ENCODE peak calls at places on chromosomes 4 and X, in four cellular contexts. F is astrocyte, K is cardiac muscle cell, I is PC-9. A is an unnamed sample. For H3K4me1, the result is how much of the 10 kb centered on the place peaks cover.

GRCh38 chr4:114281561-114281960 is 302.1 kb upstream of the ARSJ start:
- DNase-seq in K (peak), F (peak), I (no peak), A (no peak)

GRCh38 chrX:11770320-11770719 is 12.3 kb downstream of the MSL3 start:
- DNase-seq in F (peak), K (peak), I (peak), A (no peak)

GRCh38 chr4:112973897-112974296 is 75.6 kb upstream of the ANK2 start:
- DNase-seq in F (no peak), I (no peak), K (no peak), A (no peak)

GRCh38 chrX:19743386-19743785 is 144.0 kb downstream of the SH3KBP1 start:
- DNase-seq in F (no peak), I (no peak), K (no peak), A (no peak)

GRCh38 chrX:101265869-101266428 is 25.2 kb downstream of the TAF7L start:
- DNase-seq in F (peak), I (no peak), K (peak), A (no peak)

GRCh38 chr4:67087897-67088296 is 457.4 kb downstream of the CENPC start:
- DNase-seq in I (peak), F (no peak), K (peak), A (peak)

GRCh38 chr4:116016201-116016600 is 902.8 kb upstream of the NDST4 start:
- DNase-seq in I (peak), K (peak), F (peak), A (no peak)

GRCh38 chr4:130849985-130850632 is 1754.2 kb downstream of the C4orf33 start:
- DNase-seq in K (peak), F (peak), I (no peak), A (no peak)

GRCh38 chr4:18641334-18641733 is 619.8 kb upstream of the LCORL start:
- DNase-seq in K (no peak), I (no peak), F (no peak), A (no peak)

GRCh38 chr4:167274346-167274745 is 40.1 kb upstream of the SPOCK3 start:
- DNase-seq in K (no peak), F (peak), I (no peak), A (no peak)

GRCh38 chr4:165766976-165767375 is 106.1 kb upstream of the TLL1 start:
- DNase-seq in F (no peak), I (no peak), K (no peak), A (no peak)

GRCh38 chrX:10197597-10198210 is 40.9 kb downstream of the CLCN4 start:
- DNase-seq in K (peak), I (no peak), F (peak), A (no peak)

GRCh38 chr4:10587697-10588096 is 96.9 kb downstream of the CLNK start:
- DNase-seq in F (peak), I (no peak), K (no peak), A (no peak)

GRCh38 chrX:119235872-119236598 is at the start of gene PGRMC1:
- DNase-seq in F (peak), K (peak), I (peak), A (peak)

GRCh38 chr4:110959041-110959643 is 336.3 kb upstream of the PITX2 start:
- DNase-seq in K (peak), I (no peak), F (peak), A (no peak)

GRCh38 chrX:66731398-66731797 is 92.5 kb upstream of the EDA2R start:
- DNase-seq in K (peak), F (peak), I (no peak), A (no peak)

GRCh38 chr4:178602833-178603232 is 1160.6 kb upstream of the AGA start:
- DNase-seq in I (no peak), K (no peak), F (no peak), A (no peak)

GRCh38 chr4:90441770-90442169 is 314.6 kb downstream of the CCSER1 start:
- DNase-seq in F (no peak), I (no peak), K (no peak), A (no peak)

GRCh38 chr4:149765630-149766029 is 50.0 kb downstream of the IQCM start:
- DNase-seq in K (peak), I (no peak), F (peak), A (no peak)

GRCh38 chr4:75892508-75892907 is 9.7 kb downstream of the PPEF2 start:
- DNase-seq in F (no peak), I (peak), K (no peak), A (no peak)

GRCh38 chr4:149521611-149522010 is 294.0 kb downstream of the IQCM start:
- DNase-seq in F (peak), K (no peak), I (no peak), A (no peak)

GRCh38 chr4:158914178-158914577 is 145.4 kb downstream of the FNIP2 start:
- DNase-seq in K (peak), I (no peak), F (peak), A (no peak)

GRCh38 chrX:88202149-88202548 is 544.9 kb upstream of the CPXCR1 start:
- DNase-seq in F (no peak), K (no peak), I (no peak), A (no peak)

GRCh38 chr4:95093460-95093859 is 335.7 kb downstream of the BMPR1B start:
- DNase-seq in F (no peak), K (no peak), I (no peak), A (no peak)

GRCh38 chr4:13328591-13328990 is 155.5 kb downstream of the RAB28 start:
- DNase-seq in I (no peak), F (peak), K (no peak), A (no peak)

GRCh38 chr4:110636677-110637407 is 14.0 kb upstream of the PITX2 start:
- DNase-seq in I (no peak), K (peak), F (peak), A (no peak)

GRCh38 chr4:37680089-37680488 is 6.1 kb downstream of the RELL1 start:
- DNase-seq in F (no peak), K (no peak), I (no peak), A (no peak)

GRCh38 chr4:37685726-37686372 is 327 bp downstream of the RELL1 start:
- DNase-seq in I (no peak), F (no peak), K (peak), A (no peak)

GRCh38 chr4:37684154-37684553 is 2.0 kb downstream of the RELL1 start:
- DNase-seq in K (no peak), F (no peak), I (no peak), A (no peak)

GRCh38 chr4:37685211-37685725 is 908 bp downstream of the RELL1 start:
- DNase-seq in I (no peak), K (peak), F (peak), A (no peak)

GRCh38 chr4:37682701-37683401 is 3.3 kb downstream of the RELL1 start:
- DNase-seq in I (no peak), K (no peak), F (no peak), A (no peak)
- TF ChIP-seq CTCF in I (no peak), K (peak), F (no peak), A (no peak)

GRCh38 chr4:48079972-48080391 is 54.1 kb downstream of the TXK start:
- DNase-seq in K (no peak), I (peak), F (peak), A (no peak)
- H3K4me1 ChIP-seq in K (under half), I (half or more), F (under half), A (under half)

GRCh38 chr4:169859366-169860216 is 101.8 kb upstream of the HPF1 start:
- DNase-seq in I (no peak), F (no peak), K (no peak), A (no peak)
- TF ChIP-seq CTCF in I (no peak), F (no peak), K (no peak), A (no peak)

DNA sequence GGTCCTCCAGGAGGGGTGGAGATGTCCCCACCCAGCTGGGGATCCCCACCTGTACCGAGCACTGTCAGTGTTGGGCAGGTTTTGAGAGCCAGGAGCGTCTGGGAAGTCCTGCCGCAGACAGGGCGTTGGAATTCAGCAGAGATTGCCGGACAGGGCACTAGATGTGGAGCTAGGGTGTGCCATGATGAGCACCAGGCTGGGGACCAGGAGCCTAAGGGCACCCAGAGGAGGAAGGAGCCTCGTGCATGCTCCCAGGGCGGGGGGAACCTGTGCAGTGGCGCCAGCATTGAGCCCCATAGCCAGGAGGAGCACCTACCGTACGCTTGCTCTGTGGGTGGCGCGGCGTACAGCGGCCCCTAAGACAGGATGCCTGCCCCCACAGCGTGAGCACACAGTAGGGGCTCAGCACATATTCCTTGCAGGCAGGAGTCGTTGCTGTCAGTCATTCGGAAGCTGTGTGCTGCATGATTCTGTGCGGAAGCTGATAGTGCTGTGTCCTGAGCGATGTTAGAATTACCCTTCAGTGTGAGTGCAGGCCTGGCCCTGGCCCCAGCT is 18.8 kb upstream of the TADA2B start:
- DNase-seq in K (no peak), I (no peak), F (no peak), A (no peak)
- H3K4me1 ChIP-seq in K (under half), I (under half), F (under half), A (under half)

GRCh38 chrX:153776611-153777045 is 4.2 kb upstream of the SRPK3 start:
- DNase-seq in I (no peak), K (no peak), F (no peak), A (no peak)

GRCh38 chrX:153777261-153778090 is 3.4 kb upstream of the SRPK3 start:
- DNase-seq in F (no peak), K (no peak), I (no peak), A (no peak)

GRCh38 chrX:153779891-153780677 is 757 bp upstream of the SRPK3 start:
- DNase-seq in F (no peak), I (no peak), K (no peak), A (no peak)

GRCh38 chrX:153778151-153778551 is 2.7 kb upstream of the SRPK3 start:
- DNase-seq in F (no peak), I (no peak), K (no peak), A (no peak)

DNA sequence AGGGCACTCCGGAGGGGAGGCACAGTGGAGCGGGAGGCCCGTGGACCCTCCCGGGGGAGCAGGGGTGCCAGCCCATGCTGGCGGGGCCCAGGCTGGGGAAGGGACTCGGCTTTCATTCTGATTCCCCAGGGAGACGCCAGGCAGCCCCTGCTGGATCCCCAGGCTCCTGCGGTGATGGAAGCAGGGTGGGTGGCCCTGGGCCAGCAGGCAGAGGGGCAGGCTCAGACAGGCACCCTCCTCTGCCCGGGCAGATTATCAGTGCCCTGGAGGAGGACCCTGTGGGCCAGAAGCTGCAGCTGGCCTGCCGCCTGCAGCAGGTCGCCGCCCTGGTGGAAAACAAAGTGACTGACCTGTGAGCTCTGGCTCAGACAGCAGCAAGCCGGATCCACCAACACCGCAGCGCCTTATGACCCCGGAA is 2.1 kb upstream of the SRPK3 start:
- DNase-seq in I (no peak), F (no peak), K (no peak), A (no peak)
- TF ChIP-seq CTCF in I (no peak), F (no peak), K (no peak), A (no peak)

DNA sequence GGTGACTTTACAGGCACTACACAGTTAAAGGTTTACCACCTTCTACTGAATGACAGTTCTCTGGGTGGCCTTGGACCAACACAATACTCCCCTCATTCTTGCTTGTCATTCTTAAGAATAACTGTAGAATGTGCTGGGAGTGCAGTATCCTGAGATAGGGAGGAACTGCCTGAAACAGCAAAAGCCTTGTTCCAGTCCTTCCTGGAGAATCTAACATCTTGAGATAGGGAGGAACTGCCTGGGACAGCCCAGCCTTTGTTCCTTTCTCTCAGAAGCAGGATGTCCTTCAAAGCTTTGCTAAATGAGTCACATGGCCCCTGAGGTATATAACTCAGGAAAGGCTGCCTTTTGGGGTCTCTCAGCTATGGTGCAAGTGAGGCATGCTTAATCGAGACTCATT is 145.7 kb upstream of the MBNL3 start:
- DNase-seq in F (no peak), K (no peak), I (no peak), A (no peak)
- H3K4me1 ChIP-seq in F (under half), K (under half), I (under half), A (under half)

GRCh38 chr4:171288816-171289432 is 524.3 kb upstream of the GALNTL6 start:
- DNase-seq in I (no peak), K (no peak), F (no peak), A (no peak)
- TF ChIP-seq CTCF in I (no peak), K (no peak), F (no peak), A (no peak)

A was measured in right atrium auricular region.